ENCODE peak calls at places on chromosomes 16 and 17, in four cellular contexts. E, R, T and W are unnamed samples.

GRCh38 chr17:55609737-55610201 is 98.5 kb upstream of the SMIM36 start:
- DNase-seq in T (no peak), E (no peak), R (no peak), W (no peak)

GRCh38 chr17:76709077-76709950 is 1.5 kb downstream of the MXRA7 start:
- DNase-seq in E (peak), R (no peak), T (peak), W (peak)

GRCh38 chr17:50426814-50427787 is 1.1 kb downstream of the ACSF2 start:
- DNase-seq in E (peak), R (peak), T (peak), W (peak)

GRCh38 chr16:3780570-3780969 is 63.2 kb upstream of the TRAP1 start:
- DNase-seq in E (peak), R (no peak), T (peak), W (no peak)

GRCh38 chr16:7182510-7183109 is 150.0 kb upstream of the RBFOX1 start:
- DNase-seq in T (peak), R (no peak), E (no peak), W (no peak)

GRCh38 chr17:29838961-29839360 is 91.1 kb downstream of the SSH2 start:
- DNase-seq in E (peak), R (no peak), T (no peak), W (no peak)

GRCh38 chr16:80671281-80671849 is 130.6 kb downstream of the DYNLRB2 start:
- DNase-seq in E (no peak), T (no peak), R (no peak), W (no peak)

GRCh38 chr17:56596741-56597494 is 3.4 kb downstream of the NOG start:
- DNase-seq in R (no peak), T (no peak), E (peak), W (no peak)

GRCh38 chr16:21205303-21205702 is 6.1 kb downstream of the ZP2 start:
- DNase-seq in R (no peak), E (no peak), T (no peak), W (peak)

GRCh38 chr17:45824901-45825492 is 19.7 kb upstream of the SPPL2C start:
- DNase-seq in T (no peak), E (no peak), R (no peak), W (no peak)

GRCh38 chr17:15298176-15298575 is 33.0 kb upstream of the PMP22 start:
- DNase-seq in E (no peak), R (no peak), T (no peak), W (no peak)

GRCh38 chr16:11630230-11631056 is 37.8 kb upstream of the SNN start:
- DNase-seq in R (no peak), E (no peak), T (no peak), W (peak)

GRCh38 chr17:4436846-4437245 is 3.1 kb downstream of the SPNS3 start:
- DNase-seq in R (no peak), T (no peak), E (no peak), W (no peak)

GRCh38 chr16:88770459-88771293 is 14.3 kb downstream of the PIEZO1 start:
- DNase-seq in R (peak), E (peak), T (peak), W (peak)

GRCh38 chr17:54694287-54694887 is 206.3 kb upstream of the TOM1L1 start:
- DNase-seq in E (peak), R (no peak), T (no peak), W (no peak)

GRCh38 chr16:46763147-46763546 is 15.0 kb upstream of the MYLK3 start:
- DNase-seq in T (no peak), E (no peak), R (no peak), W (no peak)

GRCh38 chr16:88116121-88116900 is 165.1 kb downstream of the BANP start:
- DNase-seq in R (no peak), E (no peak), T (no peak), W (no peak)

GRCh38 chr17:72520665-72521303 is 400.0 kb downstream of the SOX9 start:
- DNase-seq in R (no peak), E (no peak), T (no peak), W (no peak)

GRCh38 chr17:47199627-47200324 is 9.4 kb upstream of the MYL4 start:
- DNase-seq in E (no peak), R (no peak), T (no peak), W (no peak)

GRCh38 chr17:60165976-60166375 is 16.2 kb downstream of the CA4 start:
- DNase-seq in E (no peak), R (no peak), T (no peak), W (no peak)

GRCh38 chr17:68143425-68143824 is 104.4 kb upstream of the AMZ2 start:
- DNase-seq in R (no peak), T (no peak), E (peak), W (no peak)

GRCh38 chr16:27698266-27698665 is 148.3 kb downstream of the KATNIP start:
- DNase-seq in E (no peak), T (peak), R (no peak), W (no peak)

GRCh38 chr16:20870122-20870521 is 30.0 kb downstream of the DCUN1D3 start:
- DNase-seq in R (no peak), T (no peak), E (no peak), W (no peak)

GRCh38 chr17:48392836-48393235 is 37.2 kb downstream of the SKAP1 start:
- DNase-seq in T (no peak), R (no peak), E (no peak), W (no peak)

GRCh38 chr16:89292443-89293078 is 75.1 kb downstream of the ZNF778 start:
- DNase-seq in E (no peak), R (no peak), T (no peak), W (peak)

GRCh38 chr17:35740997-35741931 is 9.8 kb downstream of the RASL10B start:
- DNase-seq in E (peak), R (no peak), T (peak), W (no peak)

GRCh38 chr16:22843856-22844255 is 29.9 kb downstream of the HS3ST2 start:
- DNase-seq in E (no peak), T (no peak), R (no peak), W (no peak)

GRCh38 chr17:76734080-76734840 is 2.9 kb downstream of the SRSF2 start:
- DNase-seq in E (no peak), R (no peak), T (peak), W (no peak)

GRCh38 chr17:200604-200985 is 19.1 kb upstream of the DOC2B start:
- DNase-seq in E (no peak), T (no peak), R (no peak), W (no peak)

GRCh38 chr16:89573826-89574680 is 1.5 kb upstream of the CPNE7 start:
- DNase-seq in R (no peak), E (no peak), T (no peak), W (no peak)

GRCh38 chr17:44935116-44935515 is 12.5 kb downstream of the KIF18B start:
- DNase-seq in E (peak), R (no peak), T (no peak), W (no peak)

GRCh38 chr17:33689725-33690124 is 396.6 kb upstream of the ASIC2 start:
- DNase-seq in R (no peak), E (no peak), T (peak), W (no peak)

GRCh38 chr16:4696172-4696904 is 3.0 kb downstream of the NUDT16L1 start:
- DNase-seq in R (no peak), E (peak), T (no peak), W (no peak)

GRCh38 chr17:46020023-46020735 is 21.1 kb downstream of the STH start:
- DNase-seq in R (no peak), E (no peak), T (no peak), W (no peak)

GRCh38 chr17:40341808-40342574 is 22.5 kb downstream of the GJD3 start:
- DNase-seq in E (peak), R (no peak), T (peak), W (peak)

GRCh38 chr16:7325835-7326234 is 6.8 kb upstream of the RBFOX1 start:
- DNase-seq in T (no peak), E (no peak), R (no peak), W (no peak)

GRCh38 chr17:53749178-53749577 is 73.5 kb upstream of the KIF2B start:
- DNase-seq in T (peak), R (no peak), E (no peak), W (no peak)

GRCh38 chr17:75344664-75345063 is 55.4 kb upstream of the SLC25A19 start:
- DNase-seq in E (no peak), R (no peak), T (peak), W (no peak)

GRCh38 chr17:8753976-8754440 is 4.3 kb downstream of the SPDYE4 start:
- DNase-seq in R (peak), T (no peak), E (no peak), W (peak)

GRCh38 chr17:66337866-66338472 is 35.6 kb downstream of the PRKCA start:
- DNase-seq in E (no peak), R (no peak), T (no peak), W (no peak)

GRCh38 chr17:18277076-18277475 is 16.6 kb downstream of the MIEF2 start:
- DNase-seq in T (no peak), E (no peak), R (no peak), W (no peak)

GRCh38 chr17:18281815-18282214 is 21.4 kb downstream of the MIEF2 start:
- DNase-seq in R (no peak), T (no peak), E (no peak), W (no peak)

GRCh38 chr17:18280239-18280638 is 19.8 kb downstream of the MIEF2 start:
- DNase-seq in R (no peak), T (no peak), E (no peak), W (no peak)

GRCh38 chr17:18278867-18279266 is 18.4 kb downstream of the MIEF2 start:
- DNase-seq in E (no peak), R (no peak), T (no peak), W (no peak)

DNA sequence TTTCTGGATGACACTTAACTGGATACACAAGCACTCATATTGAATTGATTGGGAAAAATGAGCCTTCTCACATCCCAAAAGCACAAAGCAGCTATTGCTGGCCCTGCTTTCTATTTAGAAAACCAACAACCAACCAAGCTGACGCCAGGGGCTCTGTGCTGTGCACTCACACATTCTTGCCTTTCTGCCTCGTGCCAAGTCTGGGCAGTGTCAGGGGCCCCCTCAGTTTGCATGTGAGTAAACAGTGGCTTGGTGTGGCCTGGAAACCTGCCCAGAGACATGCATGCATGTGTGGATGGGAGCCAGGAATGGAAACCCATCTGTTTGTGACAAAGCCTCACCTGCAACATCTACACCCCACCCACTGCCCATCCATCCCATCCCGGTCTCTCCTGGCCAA is 20.3 kb downstream of the MIEF2 start:
- DNase-seq in E (no peak), T (no peak), R (no peak), W (no peak)
- TF ChIP-seq ELF1 in E (no peak), T (no peak), R (no peak), W (no peak)

GRCh38 chr17:37740861-37741260 is 4.0 kb downstream of the HNF1B start:
- DNase-seq in E (no peak), R (no peak), T (no peak), W (no peak)

GRCh38 chr17:37743612-37743874 is 1.3 kb downstream of the HNF1B start:
- DNase-seq in E (peak), T (no peak), R (no peak), W (peak)

GRCh38 chr17:37741334-37742113 is 3.3 kb downstream of the HNF1B start:
- DNase-seq in R (no peak), T (no peak), E (no peak), W (no peak)

GRCh38 chr17:37742762-37743611 is 1.9 kb downstream of the HNF1B start:
- DNase-seq in E (peak), R (no peak), T (no peak), W (peak)

GRCh38 chr17:37742114-37742761 is 2.6 kb downstream of the HNF1B start:
- DNase-seq in E (peak), R (no peak), T (no peak), W (no peak)
- TF ChIP-seq ELF1 in E (no peak), R (no peak), T (no peak), W (no peak)

DNA sequence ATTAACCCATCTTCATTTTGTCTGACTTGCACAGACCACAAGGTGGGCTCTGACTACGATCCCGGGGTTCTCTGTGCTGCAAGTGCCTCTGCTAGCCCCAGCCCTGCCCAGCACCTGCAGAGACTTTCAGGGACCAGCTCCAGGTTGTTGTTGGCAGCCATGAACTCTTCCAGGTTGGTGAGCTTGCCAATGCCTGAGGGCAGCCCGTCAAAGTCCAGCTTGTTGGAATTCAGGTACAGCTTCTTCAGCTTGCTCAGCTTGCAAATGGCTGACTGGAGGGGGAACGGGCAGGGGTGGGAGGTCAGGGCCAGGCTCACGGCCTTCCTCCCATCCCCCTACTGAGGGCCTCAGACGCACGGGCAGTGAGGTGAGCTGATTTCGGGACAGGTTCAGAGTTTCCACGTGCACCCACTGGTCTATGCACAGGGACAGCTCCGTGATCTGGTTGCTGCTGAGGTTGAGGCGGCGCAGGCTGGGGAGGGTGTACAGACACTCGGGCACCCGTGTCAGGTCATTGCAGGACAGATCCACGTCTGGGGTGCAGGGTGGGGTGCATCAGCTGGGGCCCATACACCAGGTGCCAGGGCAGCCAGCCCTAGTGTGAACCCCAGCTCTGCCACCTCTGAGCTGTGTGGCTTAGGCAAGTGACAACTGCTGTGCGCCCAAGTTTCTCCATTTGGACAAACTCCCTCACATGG is 5.2 kb downstream of the FLII start:
- DNase-seq in E (no peak), T (no peak), R (no peak), W (no peak)
- TF ChIP-seq ELF1 in E (no peak), T (no peak), R (no peak), W (no peak)

GRCh38 chr16:67388591-67388990 is 4.7 kb downstream of the TPPP3 start:
- DNase-seq in T (no peak), E (no peak), R (no peak), W (no peak)

GRCh38 chr16:67388191-67388590 is 5.1 kb downstream of the TPPP3 start:
- DNase-seq in E (no peak), T (no peak), R (no peak), W (no peak)

GRCh38 chr16:67391424-67392300 is 1.6 kb downstream of the TPPP3 start:
- DNase-seq in R (no peak), T (no peak), E (peak), W (no peak)

GRCh38 chr16:67390816-67391423 is 2.4 kb downstream of the TPPP3 start:
- DNase-seq in E (no peak), R (no peak), T (no peak), W (no peak)

GRCh38 chr16:67389911-67390815 is 3.1 kb downstream of the TPPP3 start:
- DNase-seq in R (no peak), T (no peak), E (no peak), W (no peak)
- TF ChIP-seq ELF1 in R (no peak), T (no peak), E (no peak), W (no peak)

DNA sequence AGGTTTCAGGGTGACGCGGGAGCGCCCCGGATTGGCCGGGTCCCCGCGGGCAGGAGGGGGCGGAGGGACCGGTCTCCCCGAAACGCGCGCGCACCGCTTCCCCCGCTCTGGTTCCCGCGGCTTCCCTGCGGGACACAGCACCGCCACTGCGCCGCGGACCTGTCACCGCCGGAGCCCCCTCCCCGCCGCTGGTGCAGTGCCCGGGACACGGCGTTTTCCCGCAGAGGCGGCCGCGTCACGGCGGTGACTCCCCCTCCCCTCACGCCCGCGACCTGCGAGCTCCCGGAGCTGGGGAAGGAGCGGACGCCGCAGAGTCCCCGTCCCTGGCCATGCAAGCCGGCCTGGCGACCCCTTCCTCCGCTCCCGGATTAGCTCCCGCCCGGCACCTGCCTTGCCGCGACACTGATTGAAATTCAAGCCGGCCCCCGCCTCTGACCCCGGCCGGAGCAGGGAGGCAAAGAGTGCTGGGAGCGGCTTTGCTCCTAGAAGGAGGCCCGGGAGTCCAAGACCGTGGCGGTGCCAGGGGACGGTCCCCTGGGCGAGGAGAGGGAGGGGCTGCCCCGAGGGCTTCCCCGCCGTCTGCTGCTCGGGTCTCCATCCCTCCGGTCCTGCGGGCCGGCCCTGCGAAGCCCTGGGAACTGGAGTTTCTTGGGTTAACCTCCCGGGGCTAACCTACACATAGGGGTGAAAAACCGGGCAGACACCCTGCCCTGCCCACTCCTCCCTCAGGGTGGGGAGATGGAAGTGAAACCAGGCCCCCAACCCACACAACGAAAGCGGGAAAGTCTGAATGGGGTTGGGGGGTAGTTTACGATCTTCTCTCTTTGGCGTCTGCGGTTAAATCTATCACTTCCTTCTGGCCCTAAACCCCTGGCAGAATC is 997 bp downstream of the RHBDL3 start:
- DNase-seq in E (peak), R (no peak), T (no peak), W (no peak)
- TF ChIP-seq ELF1 in E (no peak), R (no peak), T (no peak), W (no peak)

DNA sequence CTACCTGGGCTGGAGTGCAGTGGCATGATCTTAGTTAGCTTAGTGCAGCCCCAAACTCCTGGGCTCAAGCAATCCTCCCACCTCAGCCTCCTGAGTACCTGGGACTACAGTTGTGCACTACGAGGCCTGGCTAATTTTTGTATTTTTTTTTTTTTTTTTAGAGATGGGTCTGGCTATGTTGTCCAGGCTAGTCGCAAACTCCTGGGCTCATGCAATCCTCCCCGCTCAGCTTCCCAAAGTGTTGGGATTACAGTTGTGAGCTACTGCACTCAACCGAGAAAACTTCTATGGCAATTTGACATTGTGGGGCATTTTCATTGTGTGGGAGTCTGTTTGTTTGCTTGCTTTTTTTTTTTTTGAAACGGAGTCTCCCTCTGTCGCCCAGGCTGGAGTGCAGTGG is 30.0 kb downstream of the CRISPLD2 start:
- DNase-seq in T (no peak), R (no peak), E (no peak), W (no peak)
- TF ChIP-seq ELF1 in T (no peak), R (no peak), E (no peak), W (no peak)